ENCODE peak calls at places on chromosomes 16 and 17, in six cellular contexts. G is neuronal stem cell, Q is mesendoderm, S is IMR-90, F is H1, R is mesenchymal stem cell. Z is an unnamed sample. For H3K36me3, the result is how much of the 10 kb centered on the place peaks cover.

GRCh38 chr16:57235128-57236092 is 9.6 kb upstream of the ARL2BP start:
- DNase-seq in G (no peak), Q (peak), S (peak), F (no peak), R (peak), Z (no peak)

GRCh38 chr17:74430706-74431567 is 951 bp upstream of the GPRC5C start:
- DNase-seq in G (peak), Q (peak), S (peak), F (peak), R (peak), Z (no peak)

GRCh38 chr17:2412561-2413021 is 11.7 kb upstream of the MNT start:
- DNase-seq in G (no peak), Q (peak), S (no peak), F (peak), R (peak), Z (peak)

GRCh38 chr17:77973953-77974352 is 15.4 kb downstream of the TNRC6C start:
- DNase-seq in G (no peak), Q (no peak), S (no peak), F (no peak), R (no peak), Z (no peak)

GRCh38 chr17:60646701-60647100 is 30.9 kb upstream of the BCAS3 start:
- DNase-seq in G (no peak), Q (no peak), S (no peak), F (no peak), R (no peak), Z (no peak)

GRCh38 chr16:20383106-20384029 is 21.2 kb downstream of the PDILT start:
- DNase-seq in G (peak), Q (peak), S (peak), F (peak), R (peak), Z (peak)

GRCh38 chr17:83056583-83057396 is 22.6 kb upstream of the METRNL start:
- DNase-seq in G (no peak), Q (no peak), S (no peak), F (peak), R (no peak), Z (no peak)

GRCh38 chr16:11493531-11493929 is 93.2 kb downstream of the LITAF start:
- DNase-seq in G (no peak), Q (peak), S (no peak), F (peak), R (no peak), Z (no peak)

GRCh38 chr17:78252111-78252634 is 20.7 kb downstream of the TMEM235 start:
- DNase-seq in G (no peak), Q (no peak), S (no peak), F (no peak), R (no peak), Z (no peak)

GRCh38 chr17:66302761-66303626 is 581 bp downstream of the PRKCA start:
- DNase-seq in G (peak), Q (peak), S (peak), F (peak), R (peak), Z (peak)

GRCh38 chr16:34078697-34079096 is 619.3 kb downstream of the TP53TG3F start:
- DNase-seq in G (peak), Q (peak), S (peak), F (no peak), R (no peak), Z (no peak)

GRCh38 chr16:53257001-53257400 is 177.3 kb upstream of the RBL2 start:
- DNase-seq in G (no peak), Q (peak), S (peak), F (no peak), R (peak), Z (peak)

GRCh38 chr17:19723967-19724366 is 7.6 kb upstream of the SLC47A2 start:
- DNase-seq in G (no peak), Q (no peak), S (no peak), F (no peak), R (no peak), Z (peak)

GRCh38 chr17:9522074-9522473 is 53.5 kb downstream of the STX8 start:
- DNase-seq in G (peak), Q (peak), S (peak), F (no peak), R (peak), Z (peak)

GRCh38 chr16:55835578-55835977 is 2.7 kb upstream of the CES1 start:
- DNase-seq in G (no peak), Q (no peak), S (no peak), F (no peak), R (no peak), Z (no peak)

GRCh38 chr16:4513086-4513860 is 25.3 kb downstream of the CDIP1 start:
- DNase-seq in G (no peak), Q (no peak), S (no peak), F (no peak), R (no peak), Z (no peak)

GRCh38 chr17:744937-745336 is 7.1 kb downstream of the GEMIN4 start:
- DNase-seq in G (no peak), Q (no peak), S (no peak), F (no peak), R (no peak), Z (no peak)

GRCh38 chr17:43949777-43950176 is 4.0 kb downstream of the PYY start:
- DNase-seq in G (no peak), Q (no peak), S (no peak), F (no peak), R (no peak), Z (no peak)

GRCh38 chr16:69017036-69017783 is 88.2 kb upstream of the HAS3 start:
- DNase-seq in G (no peak), Q (peak), S (peak), F (no peak), R (peak), Z (no peak)

GRCh38 chr17:81125573-81126081 is 39.7 kb upstream of the PVALEF start:
- DNase-seq in G (no peak), Q (no peak), S (no peak), F (no peak), R (no peak), Z (no peak)

GRCh38 chr17:58947411-58948208 is 159.1 kb downstream of the TRIM37 start:
- DNase-seq in G (no peak), Q (no peak), S (no peak), F (no peak), R (no peak), Z (no peak)

GRCh38 chr17:44628234-44629188 is 27.8 kb upstream of the MEIOC start:
- DNase-seq in G (peak), Q (peak), S (no peak), F (peak), R (peak), Z (no peak)

GRCh38 chr16:84063972-84064371 is 21.4 kb upstream of the SLC38A8 start:
- DNase-seq in G (no peak), Q (no peak), S (no peak), F (no peak), R (no peak), Z (no peak)
- H3K36me3 ChIP-seq in G (half or more), Q (under half), S (under half), F (under half), R (half or more), Z (half or more)

GRCh38 chr17:49194297-49194607 is 16.1 kb downstream of the GNGT2 start:
- DNase-seq in G (no peak), Q (no peak), S (no peak), F (no peak), R (no peak), Z (no peak)

GRCh38 chr17:49190932-49191331 is 19.4 kb downstream of the GNGT2 start:
- DNase-seq in G (no peak), Q (no peak), S (no peak), F (no peak), R (no peak), Z (no peak)

GRCh38 chr17:49191407-49191916 is 18.9 kb downstream of the GNGT2 start:
- DNase-seq in G (no peak), Q (no peak), S (no peak), F (no peak), R (no peak), Z (no peak)

GRCh38 chr17:49193513-49194296 is 16.7 kb downstream of the GNGT2 start:
- DNase-seq in G (peak), Q (peak), S (peak), F (peak), R (peak), Z (peak)

GRCh38 chr17:49191917-49192741 is 18.2 kb downstream of the GNGT2 start:
- DNase-seq in G (peak), Q (peak), S (peak), F (peak), R (peak), Z (peak)
- H3K18ac ChIP-seq in G (peak), Q (peak), S (peak), F (peak), R (peak), Z (no peak)

GRCh38 chr17:64506201-64506575 is at the start of gene DDX5:
- DNase-seq in G (no peak), Q (no peak), S (peak), F (peak), R (peak), Z (peak)
- H2BK5ac ChIP-seq in G (peak), Q (peak), S (peak), F (peak), R (peak), Z (peak)

DNA sequence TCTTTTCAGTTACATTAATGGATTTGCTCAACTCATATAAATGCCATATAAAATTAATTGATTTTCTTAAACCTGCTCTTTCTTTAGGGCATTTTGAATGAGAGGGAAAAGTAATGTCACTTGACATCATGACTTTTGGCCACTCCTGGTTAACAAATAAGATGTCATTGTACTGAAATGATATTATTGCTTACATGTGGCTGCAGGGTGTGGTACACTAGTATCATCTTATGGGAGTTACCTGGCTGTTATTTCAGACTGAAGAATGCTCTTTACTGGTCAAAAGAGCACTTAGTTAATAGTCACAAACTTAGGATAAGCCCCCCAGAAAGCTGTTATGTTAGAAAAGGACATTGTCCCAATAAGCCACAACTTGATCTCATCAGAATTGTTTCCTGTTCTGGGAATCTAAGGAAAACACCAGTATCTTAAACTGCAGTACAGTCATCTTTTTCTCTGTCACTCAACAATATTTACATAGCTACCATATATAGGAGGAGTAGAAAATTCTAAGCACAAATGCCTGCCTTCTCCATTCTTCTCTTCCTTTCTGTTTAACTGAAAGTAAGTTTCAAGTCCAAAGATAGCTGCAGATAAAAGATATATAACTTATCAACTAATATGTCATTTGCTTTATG is 53.9 kb upstream of the MRC2 start:
- DNase-seq in G (no peak), Q (no peak), S (peak), F (no peak), R (no peak), Z (no peak)
- H3K36me3 ChIP-seq in G (half or more), Q (under half), S (under half), F (under half), R (under half), Z (under half)

Z was measured in trophoblast cell.